ENCODE peak calls at places on chromosomes 2 and 18, in ten cellular contexts. F, J, O, B, T, E, U, N, K and R are unnamed samples.

GRCh38 chr2:70069049-70069448 is 18.2 kb upstream of the PCBP1 start:
- DNase-seq in B (no peak), T (no peak), F (no peak), O (no peak), J (no peak), N (no peak), U (peak; percentile 74), K (no peak), E (peak; percentile 94), R (no peak)

GRCh38 chr2:232897386-232897970 is 27.4 kb downstream of the SNORC start:
- DNase-seq in F (no peak), J (no peak), O (peak; percentile 3), T (no peak), E (no peak), B (no peak), K (no peak), U (no peak), N (no peak), R (no peak)

GRCh38 chr2:64359892-64360657 is 93.9 kb upstream of the LGALSL start:
- DNase-seq in T (peak; percentile 92), E (peak; percentile 98), B (no peak), K (peak; percentile 87), U (peak; percentile 99), F (peak; percentile 86), N (peak; percentile 15), O (peak; percentile 92), J (peak; percentile 95), R (peak; percentile 87)

GRCh38 chr2:120820263-120820884 is 84.7 kb downstream of the GLI2 start:
- DNase-seq in E (no peak), K (no peak), O (no peak), T (no peak), F (no peak), B (peak; percentile 71), J (peak; percentile 89), N (no peak), U (peak; percentile 85), R (peak; percentile 41)

GRCh38 chr2:111910609-111911277 is 12.3 kb downstream of the MERTK start:
- DNase-seq in E (no peak), F (no peak), O (no peak), K (peak; percentile 72), T (peak; percentile 23), J (no peak), N (no peak), B (no peak), U (no peak), R (peak; percentile 61)

GRCh38 chr2:152037711-152038110 is 61.1 kb downstream of the CACNB4 start:
- DNase-seq in U (no peak), T (no peak), O (peak; percentile 39), F (peak; percentile 54), N (no peak), J (peak; percentile 17), K (peak; percentile 85), E (no peak), B (no peak), R (peak; percentile 69)

GRCh38 chr2:149365826-149366583 is 35.6 kb downstream of the LYPD6 start:
- DNase-seq in U (peak; percentile 55), T (peak; percentile 50), B (no peak), E (peak; percentile 44), J (peak; percentile 24), O (no peak), F (no peak), K (no peak), N (no peak), R (no peak)

GRCh38 chr2:238238766-238239551 is 879 bp downstream of the HES6 start:
- DNase-seq in B (peak; percentile 90), O (no peak), T (peak; percentile 46), K (peak; percentile 73), U (peak; percentile 31), J (no peak), N (peak; percentile 56), F (peak; percentile 44), E (no peak), R (peak; percentile 59)

GRCh38 chr2:10222-10875 is 36.0 kb downstream of the FAM110C start:
- DNase-seq in J (peak; percentile 11), U (peak; percentile 27), T (peak; percentile 45), F (peak; percentile 18), K (peak; percentile 71), E (no peak), O (peak; percentile 33), B (peak; percentile 86), N (no peak), R (no peak)

GRCh38 chr2:181683518-181684453 is 3.5 kb upstream of the NEUROD1 start:
- DNase-seq in J (no peak), K (no peak), F (no peak), E (peak; percentile 32), B (no peak), U (peak; percentile 61), N (peak; percentile 20), T (no peak), O (no peak), R (no peak)

GRCh38 chr2:167181134-167181533 is 292.9 kb downstream of the XIRP2 start:
- DNase-seq in O (no peak), K (no peak), F (no peak), U (peak; percentile 87), J (peak; percentile 55), E (peak; percentile 74), B (no peak), N (no peak), T (no peak), R (no peak)

GRCh38 chr2:79375817-79376216 is 137.0 kb upstream of the CTNNA2 start:
- DNase-seq in E (no peak), B (no peak), J (no peak), K (no peak), U (no peak), N (no peak), O (no peak), T (no peak), F (no peak), R (no peak)

GRCh38 chr2:56184500-56184996 is 758 bp downstream of the CCDC85A start:
- DNase-seq in B (peak; percentile 77), N (no peak), T (peak; percentile 27), O (no peak), U (peak; percentile 49), K (peak; percentile 52), J (no peak), F (peak; percentile 18), E (peak; percentile 46), R (peak; percentile 60)

GRCh38 chr2:237594514-237594871 is 4.0 kb upstream of the RAB17 start:
- DNase-seq in U (no peak), N (no peak), B (peak; percentile 41), O (no peak), J (no peak), F (no peak), K (no peak), T (no peak), E (no peak), R (no peak)

GRCh38 chr18:69002233-69002632 is 204.4 kb downstream of the CCDC102B start:
- DNase-seq in B (no peak), O (no peak), T (no peak), J (no peak), N (no peak), E (no peak), U (no peak), K (no peak), F (no peak), R (no peak)

GRCh38 chr18:36572135-36572856 is 256.5 kb downstream of the TPGS2 start:
- DNase-seq in O (peak; percentile 76), E (no peak), F (peak; percentile 23), U (peak; percentile 76), J (peak; percentile 54), K (peak; percentile 71), N (peak; percentile 49), B (no peak), T (peak; percentile 51), R (no peak)

GRCh38 chr2:132497591-132497990 is 81.0 kb downstream of the GPR39 start:
- DNase-seq in J (no peak), K (no peak), T (no peak), F (no peak), N (no peak), U (peak; percentile 37), B (no peak), E (peak; percentile 20), O (no peak), R (no peak)

GRCh38 chr18:58996131-58996632 is 131.5 kb downstream of the ZNF532 start:
- DNase-seq in J (peak; percentile 80), F (no peak), O (no peak), E (no peak), N (no peak), B (no peak), U (peak; percentile 46), K (peak; percentile 74), T (no peak), R (peak; percentile 76)

GRCh38 chr2:5164806-5165525 is 527.2 kb upstream of the SOX11 start:
- DNase-seq in N (no peak), O (no peak), U (peak; percentile 46), F (no peak), E (peak; percentile 90), T (no peak), B (no peak), J (peak; percentile 90), K (no peak), R (no peak)
- H3K9me3 ChIP-seq in N (no peaks in the 10 kb centered on the region), O (no peaks in the 10 kb centered on the region), U (no peaks in the 10 kb centered on the region), F (no peaks in the 10 kb centered on the region), E (no peaks in the 10 kb centered on the region), T (no peaks in the 10 kb centered on the region), B (peaks cover 24% of the 10 kb centered on the region), J (no peaks in the 10 kb centered on the region), K (no peaks in the 10 kb centered on the region), R (peaks cover 4% of the 10 kb centered on the region)

DNA sequence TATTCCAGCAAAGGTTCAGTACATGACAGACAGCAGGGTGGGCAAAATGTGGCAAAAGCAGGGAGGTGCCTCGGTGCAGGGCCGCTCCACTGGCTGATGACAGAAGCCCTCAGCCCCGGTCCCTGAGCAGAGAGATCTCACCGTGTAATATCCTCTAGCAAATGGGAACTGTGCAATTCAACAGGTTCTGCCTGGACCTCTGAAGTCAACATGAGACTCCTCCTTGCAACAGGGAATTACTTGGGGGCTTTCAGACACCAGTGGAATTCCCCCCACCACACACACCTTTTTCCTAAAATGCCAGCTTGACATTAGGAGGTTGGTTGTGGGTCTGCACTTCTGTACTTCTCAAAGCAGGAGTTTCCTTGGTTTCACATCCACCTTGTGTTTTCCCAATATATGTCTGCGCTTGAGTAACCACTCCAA is 50.8 kb downstream of the SPRED2 start:
- DNase-seq in E (no peak), B (no peak), U (no peak), O (no peak), F (no peak), T (no peak), K (no peak), N (no peak), J (no peak), R (no peak)
- H3K4me1 ChIP-seq in E (peaks cover 83% of the 10 kb centered on the region), B (peaks cover 68% of the 10 kb centered on the region), U (peaks cover 60% of the 10 kb centered on the region), O (no peaks in the 10 kb centered on the region), F (peaks cover 32% of the 10 kb centered on the region), T (peaks cover 33% of the 10 kb centered on the region), K (peaks cover 21% of the 10 kb centered on the region), N (peaks cover 24% of the 10 kb centered on the region), J (peaks cover 34% of the 10 kb centered on the region), R (peaks cover 25% of the 10 kb centered on the region)

DNA sequence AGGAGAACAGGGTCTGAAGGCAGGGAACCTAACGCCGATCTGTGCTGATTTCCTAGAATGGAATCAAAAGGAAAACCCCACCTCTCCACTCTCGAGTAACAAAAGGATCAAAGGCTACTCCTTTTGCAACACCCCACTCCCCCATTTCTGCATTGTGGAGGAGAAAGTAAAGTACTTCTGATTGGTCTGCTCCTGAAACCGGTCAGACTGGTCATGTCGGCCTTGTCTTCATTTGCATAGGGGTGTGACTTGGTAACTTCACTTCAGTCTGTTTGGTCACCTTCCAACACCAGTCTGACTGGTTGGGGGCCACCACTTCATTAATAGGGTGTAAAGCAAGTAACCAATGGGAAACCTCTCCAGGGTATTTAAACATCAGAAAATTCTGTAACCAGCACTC is 771.9 kb downstream of the ERBB4 start:
- DNase-seq in N (no peak), T (peak; percentile 54), U (no peak), B (no peak), E (peak; percentile 24), O (no peak), F (no peak), J (no peak), K (no peak), R (no peak)
- H3K4me3 ChIP-seq in N (no peak overlapping the region), T (no peak overlapping the region), U (no peak overlapping the region), B (no peak overlapping the region), E (no peak overlapping the region), O (no peak overlapping the region), F (no peak overlapping the region), J (no peak overlapping the region), K (no peak overlapping the region), R (no peak overlapping the region)

GRCh38 chr2:6845312-6845711 is 20.4 kb downstream of the CMPK2 start:
- DNase-seq in F (no peak), T (no peak), E (no peak), K (no peak), O (no peak), N (peak; percentile 41), J (peak; percentile 37), B (no peak), U (peak; percentile 20), R (no peak)
- H3K9me3 ChIP-seq in F (peaks cover 65% of the 10 kb centered on the region), T (no peaks in the 10 kb centered on the region), E (peaks cover 37% of the 10 kb centered on the region), K (peaks cover 16% of the 10 kb centered on the region), O (peaks cover 93% of the 10 kb centered on the region), N (peaks cover 39% of the 10 kb centered on the region), J (no peaks in the 10 kb centered on the region), B (peaks cover 100% of the 10 kb centered on the region), U (no peaks in the 10 kb centered on the region), R (peaks cover 96% of the 10 kb centered on the region)